ENCODE peak calls at places on chromosomes 4 and X, in four cellular contexts. W is uterus, K is hepatocyte, S is AG09309. A is an unnamed sample.

GRCh38 chr4:147725673-147726072 is 6.2 kb upstream of the ARHGAP10 start:
- DNase-seq in W (no peak), K (no peak), S (no peak), A (no peak)

GRCh38 chrX:5726246-5726645 is 502.4 kb downstream of the NLGN4X start:
- DNase-seq in W (no peak), K (no peak), S (no peak), A (no peak)

GRCh38 chrX:153765138-153766079 is 1.4 kb downstream of the PLXNB3 start:
- DNase-seq in W (peak; percentile 24), K (no peak), S (no peak), A (no peak)

GRCh38 chrX:72019487-72019886 is 108.8 kb downstream of the NHSL2 start:
- DNase-seq in W (no peak), K (no peak), S (no peak), A (no peak)

GRCh38 chr4:1055721-1056590 is 44.5 kb downstream of the FGFRL1 start:
- DNase-seq in W (no peak), K (peak; percentile 57), S (no peak), A (no peak)

GRCh38 chrX:72057331-72057730 is 74.4 kb downstream of the RTL5 start:
- DNase-seq in W (no peak), K (no peak), S (no peak), A (no peak)

GRCh38 chr4:38136604-38137003 is 176.4 kb downstream of the PTTG2 start:
- DNase-seq in W (no peak), K (no peak), S (no peak), A (no peak)

GRCh38 chr4:37648084-37648817 is 37.9 kb downstream of the RELL1 start:
- DNase-seq in W (peak; percentile 70), K (peak; percentile 92), S (peak; percentile 72), A (peak; percentile 90)

GRCh38 chrX:4373777-4374176 is 660.3 kb upstream of the PRKX start:
- DNase-seq in W (no peak), K (peak; percentile 20), S (no peak), A (no peak)

GRCh38 chr4:168162604-168163003 is 70.3 kb downstream of the ANXA10 start:
- DNase-seq in W (no peak), K (peak; percentile 10), S (no peak), A (no peak)

DNA sequence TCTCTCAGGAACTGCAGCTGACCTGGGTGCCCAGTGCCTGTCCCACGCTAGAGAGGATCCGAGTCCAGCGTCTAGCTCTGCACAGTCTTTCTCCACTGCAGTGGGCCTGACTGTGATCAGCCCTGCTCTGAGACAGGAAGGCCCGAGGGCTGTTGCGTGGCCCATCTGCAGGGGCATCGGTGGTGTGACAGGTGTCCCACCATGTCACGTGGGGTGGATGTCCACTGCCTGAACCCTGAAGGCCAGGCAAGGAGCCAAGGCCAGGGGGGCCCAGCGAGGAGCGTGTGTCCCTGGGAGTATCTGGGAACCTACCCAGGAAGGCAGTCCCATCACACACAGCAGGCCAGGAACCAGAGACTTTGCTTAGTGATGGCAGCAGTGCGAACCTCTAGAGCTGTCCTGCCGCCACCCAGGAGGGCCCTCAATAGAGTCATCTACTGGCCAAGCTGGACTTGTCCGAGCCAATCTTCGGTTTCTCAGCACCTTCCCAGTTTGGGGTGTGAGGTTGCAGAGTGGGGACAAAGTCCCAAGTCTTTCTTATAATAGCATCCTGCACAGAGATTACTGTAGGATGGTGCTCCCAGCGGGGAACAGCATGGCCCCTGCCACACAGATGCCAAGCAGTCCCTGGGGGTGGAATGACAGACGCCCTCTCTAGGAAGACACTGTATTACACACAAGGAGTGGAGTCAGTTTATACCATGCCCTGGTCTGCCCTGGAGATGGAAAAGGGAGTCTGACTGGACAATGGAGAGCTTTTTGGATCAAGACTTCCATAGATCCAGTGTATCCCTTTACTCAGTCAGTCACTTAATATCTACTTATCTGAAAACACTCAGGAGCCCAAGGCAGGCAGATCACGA is 38.3 kb downstream of the DCTD start:
- DNase-seq in W (no peak), K (no peak), S (no peak), A (no peak)
- TF ChIP-seq CTCF in W (no peak), K (no peak), S (no peak), A (no peak)

GRCh38 chr4:138404801-138405200 is 162.7 kb upstream of the SLC7A11 start:
- DNase-seq in W (no peak), K (no peak), S (no peak), A (no peak)

GRCh38 chr4:138406881-138407280 is 164.7 kb upstream of the SLC7A11 start:
- DNase-seq in W (peak; percentile 28), K (no peak), S (peak; percentile 16), A (no peak)

GRCh38 chr4:138405439-138405838 is 163.3 kb upstream of the SLC7A11 start:
- DNase-seq in W (no peak), K (peak; percentile 17), S (no peak), A (peak; percentile 34)

GRCh38 chr4:138407329-138407728 is 165.2 kb upstream of the SLC7A11 start:
- DNase-seq in W (no peak), K (no peak), S (no peak), A (no peak)

DNA sequence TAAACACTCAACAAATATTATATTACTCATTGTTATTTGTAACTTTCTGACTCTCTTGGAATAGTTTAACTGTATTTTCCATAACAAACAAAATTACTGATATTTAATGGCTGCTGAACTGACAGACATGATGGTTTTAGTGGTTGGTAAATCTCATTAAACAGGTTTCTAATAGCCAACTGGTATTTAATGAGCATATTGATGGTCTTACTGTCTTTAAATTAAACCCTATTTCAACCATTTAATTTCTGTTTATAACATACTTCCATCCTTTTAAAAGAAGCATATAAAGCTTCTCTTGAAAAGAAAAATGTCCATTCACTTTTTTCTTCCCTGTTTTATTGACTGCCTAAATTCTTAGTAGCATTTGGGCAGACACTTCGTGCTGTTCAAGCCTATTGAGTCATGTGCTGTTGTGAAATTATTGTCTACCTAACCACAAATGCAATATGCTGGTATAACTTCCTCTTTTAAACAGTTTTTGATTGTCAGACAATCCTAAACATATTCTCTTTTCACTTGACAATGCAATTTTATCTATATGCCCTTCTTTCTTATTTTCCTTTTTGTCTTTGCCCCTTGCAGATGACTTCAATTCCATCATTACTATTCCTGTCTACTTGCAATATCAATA is 163.9 kb upstream of the SLC7A11 start:
- DNase-seq in W (no peak), K (no peak), S (peak; percentile 35), A (peak; percentile 18)
- H3K4me3 ChIP-seq in W (no peak overlapping the region), K (no peak overlapping the region), S (no peak overlapping the region), A (no peak overlapping the region)

DNA sequence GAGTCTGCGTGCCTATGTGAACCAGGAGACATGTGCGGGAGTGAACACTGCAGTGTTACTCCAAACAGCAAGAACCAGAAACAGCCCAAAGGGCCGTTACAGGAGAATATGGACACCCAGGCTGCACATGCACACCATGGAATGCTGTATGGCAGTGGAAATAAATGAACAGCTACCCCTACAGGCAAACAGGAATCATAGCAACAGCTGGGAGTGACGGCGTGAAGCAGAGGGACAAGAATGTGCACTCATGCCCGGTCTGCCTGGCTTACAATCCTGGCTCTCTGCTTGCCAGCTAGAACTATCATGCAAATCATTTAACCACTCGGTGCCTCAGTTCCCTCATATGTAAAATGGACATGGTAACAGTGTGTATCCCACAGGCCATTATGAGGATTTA is 16.6 kb downstream of the GPKOW start:
- DNase-seq in W (no peak), K (peak; percentile 38), S (peak; percentile 8), A (no peak)
- TF ChIP-seq CTCF in W (no peak), K (peak; percentile 43), S (peak; percentile 60), A (peak; percentile 39)

DNA sequence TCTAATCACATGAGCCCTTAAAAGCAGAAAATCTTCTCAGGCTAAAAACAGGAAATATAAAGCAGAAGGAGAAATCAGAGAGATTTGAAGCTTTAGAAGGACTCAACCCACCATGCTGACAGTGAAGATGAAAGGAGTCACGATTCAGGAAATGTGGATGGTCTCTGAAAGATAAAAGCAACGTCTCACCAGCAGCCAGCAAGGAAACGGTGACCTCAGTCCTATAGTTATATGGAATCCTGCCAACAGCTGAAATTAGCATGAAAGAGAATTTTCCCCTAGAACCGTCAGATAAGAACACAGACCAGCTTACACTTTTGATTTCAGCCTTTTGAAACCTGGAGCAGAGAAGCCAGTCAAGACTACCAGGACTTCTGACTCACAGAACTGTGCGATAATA is 715.7 kb upstream of the HTR2C start:
- DNase-seq in W (no peak), K (peak; percentile 52), S (no peak), A (no peak)
- H3K4me3 ChIP-seq in W (no peak overlapping the region), K (no peak overlapping the region), S (no peak overlapping the region), A (no peak overlapping the region)

GRCh38 chr4:55161739-55162138 is 36.3 kb upstream of the KDR start:
- DNase-seq in W (no peak), K (no peak), S (no peak), A (no peak)

GRCh38 chr4:55159851-55160250 is 34.5 kb upstream of the KDR start:
- DNase-seq in W (no peak), K (no peak), S (no peak), A (no peak)

GRCh38 chr4:55157559-55158277 is 32.3 kb upstream of the KDR start:
- DNase-seq in W (no peak), K (no peak), S (no peak), A (no peak)

GRCh38 chr4:55162396-55162795 is 37.0 kb upstream of the KDR start:
- DNase-seq in W (no peak), K (no peak), S (no peak), A (no peak)

GRCh38 chr4:55158957-55159356 is 33.6 kb upstream of the KDR start:
- DNase-seq in W (no peak), K (no peak), S (no peak), A (no peak)
- TF ChIP-seq CTCF in W (no peak), K (no peak), S (no peak), A (no peak)

DNA sequence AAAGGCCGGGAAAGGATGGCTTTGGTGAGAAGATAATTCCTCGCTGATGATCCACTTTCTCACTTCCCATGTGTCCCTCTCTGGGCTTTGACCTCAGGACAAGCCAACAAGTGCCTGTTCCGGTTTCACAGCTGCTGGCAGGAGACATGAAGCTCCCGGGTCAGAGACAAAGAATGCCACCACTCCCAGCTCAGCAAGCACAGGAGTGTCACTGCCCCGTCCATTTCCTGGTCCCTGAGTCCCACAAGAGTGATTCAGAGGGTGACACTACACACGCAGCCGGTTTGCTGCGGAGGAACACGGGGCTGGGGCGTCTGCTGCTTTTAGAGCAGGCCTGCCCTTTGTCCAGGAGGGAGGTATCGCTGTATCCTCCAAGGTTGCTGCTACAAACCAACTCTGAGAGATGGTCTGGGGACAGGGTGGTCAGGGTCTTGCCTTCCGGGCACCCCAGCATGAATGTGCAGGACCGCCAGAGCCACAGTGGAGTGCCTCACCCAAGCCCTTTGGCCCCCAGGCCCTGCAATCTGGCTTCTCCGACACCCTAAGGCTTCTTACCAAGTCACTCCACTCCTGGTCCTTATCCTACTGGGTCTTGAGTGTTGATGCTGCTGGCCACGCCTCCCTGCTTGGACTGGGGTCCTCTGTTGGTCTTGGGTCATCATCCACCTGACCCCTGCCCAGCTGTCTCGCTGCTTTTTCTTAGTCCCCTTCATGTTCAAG is 49.5 kb downstream of the CPZ start:
- DNase-seq in W (no peak), K (no peak), S (no peak), A (no peak)
- H3K4me3 ChIP-seq in W (no peak overlapping the region), K (no peak overlapping the region), S (no peak overlapping the region), A (no peak overlapping the region)

A was measured in kidney epithelial cell.